ENCODE peak calls at places on chromosomes 2 and 18, in five cellular contexts. Z is A549, E is K562, X is GM12878, A is HepG2. R is an unnamed sample.

GRCh38 chr2:2892378-2892777 is 485.2 kb downstream of the EIPR1 start:
- DNase-seq in Z (no peak), E (no peak), X (no peak), A (no peak), R (no peak)

GRCh38 chr2:186256540-186256939 is 229.5 kb upstream of the ZC3H15 start:
- DNase-seq in Z (peak; percentile 50), E (no peak), X (peak; percentile 7), A (peak; percentile 57), R (peak; percentile 66)

GRCh38 chr18:75638597-75639467 is 211.3 kb upstream of the SMIM21 start:
- DNase-seq in Z (no peak), E (no peak), X (no peak), A (no peak), R (peak; percentile 49)

GRCh38 chr2:188285049-188285448 is 6.6 kb upstream of the GULP1 start:
- DNase-seq in Z (no peak), E (no peak), X (no peak), A (no peak), R (no peak)

GRCh38 chr2:233811087-233811486 is 33.0 kb downstream of the MROH2A start:
- DNase-seq in Z (no peak), E (no peak), X (no peak), A (no peak), R (no peak)

GRCh38 chr2:16481342-16481741 is 184.3 kb downstream of the CYRIA start:
- DNase-seq in Z (no peak), E (no peak), X (no peak), A (no peak), R (no peak)

GRCh38 chr2:888211-888801 is 62.3 kb upstream of the SNTG2 start:
- DNase-seq in Z (no peak), E (no peak), X (no peak), A (no peak), R (no peak)

GRCh38 chr2:14567561-14567960 is 65.0 kb upstream of the LRATD1 start:
- DNase-seq in Z (no peak), E (no peak), X (no peak), A (no peak), R (no peak)

GRCh38 chr2:66929632-66930385 is 467.3 kb upstream of the ETAA1 start:
- DNase-seq in Z (no peak), E (no peak), X (no peak), A (no peak), R (no peak)

GRCh38 chr2:12244070-12244469 is 472.7 kb upstream of the TRIB2 start:
- DNase-seq in Z (no peak), E (no peak), X (no peak), A (no peak), R (no peak)

GRCh38 chr2:20563833-20564232 is 87.1 kb downstream of the HS1BP3 start:
- DNase-seq in Z (no peak), E (no peak), X (no peak), A (no peak), R (no peak)

GRCh38 chr2:209125291-209125690 is 298.6 kb upstream of the MAP2 start:
- DNase-seq in Z (no peak), E (no peak), X (no peak), A (no peak), R (no peak)

GRCh38 chr2:168190590-168191336 is 56.6 kb downstream of the STK39 start:
- DNase-seq in Z (no peak), E (no peak), X (no peak), A (peak; percentile 99), R (peak; percentile 11)

GRCh38 chr2:33555681-33556080 is 43.4 kb downstream of the FAM98A start:
- DNase-seq in Z (no peak), E (no peak), X (no peak), A (no peak), R (no peak)

GRCh38 chr2:33550206-33550605 is 48.9 kb downstream of the FAM98A start:
- DNase-seq in Z (no peak), E (no peak), X (no peak), A (no peak), R (no peak)

GRCh38 chr2:33552758-33553461 is 46.2 kb downstream of the FAM98A start:
- DNase-seq in Z (peak; percentile 34), E (no peak), X (no peak), A (peak; percentile 73), R (no peak)
- TF ChIP-seq JUNB in Z (no peak), E (no peak), X (no peak), A (no peak), R (no peak)

GRCh38 chr2:69138793-69139510 is 126.0 kb downstream of the ANTXR1 start:
- DNase-seq in Z (peak; percentile 65), E (no peak), X (no peak), A (no peak), R (no peak)
- TF ChIP-seq JUNB in Z (peak; percentile 14), E (no peak), X (no peak), A (no peak), R (no peak)

GRCh38 chr2:109694190-109694589 is 80.0 kb downstream of the SOWAHC start:
- DNase-seq in Z (no peak), E (no peak), X (no peak), A (peak; percentile 54), R (peak; percentile 27)
- TF ChIP-seq JUNB in Z (no peak), E (no peak), X (no peak), A (no peak), R (no peak)

GRCh38 chr2:33782395-33783239 is 183.5 kb upstream of the FAM98A start:
- DNase-seq in Z (no peak), E (no peak), X (no peak), A (no peak), R (peak; percentile 52)

GRCh38 chr2:33788044-33788443 is 188.9 kb upstream of the FAM98A start:
- DNase-seq in Z (no peak), E (no peak), X (no peak), A (no peak), R (no peak)

GRCh38 chr2:33785201-33786106 is 186.4 kb upstream of the FAM98A start:
- DNase-seq in Z (no peak), E (no peak), X (peak; percentile 44), A (no peak), R (no peak)

GRCh38 chr2:33784488-33784887 is 185.4 kb upstream of the FAM98A start:
- DNase-seq in Z (no peak), E (no peak), X (no peak), A (no peak), R (no peak)

GRCh38 chr2:33786881-33787280 is 187.8 kb upstream of the FAM98A start:
- DNase-seq in Z (no peak), E (no peak), X (no peak), A (no peak), R (no peak)
- TF ChIP-seq JUNB in Z (no peak), E (no peak), X (no peak), A (no peak), R (no peak)

GRCh38 chr2:240922982-240923537 is 16.9 kb downstream of the CROCC2 start:
- DNase-seq in Z (peak; percentile 72), E (no peak), X (no peak), A (no peak), R (no peak)

GRCh38 chr2:240919786-240920782 is 13.9 kb downstream of the CROCC2 start:
- DNase-seq in Z (no peak), E (no peak), X (no peak), A (no peak), R (no peak)

GRCh38 chr2:240922234-240922981 is 16.3 kb downstream of the CROCC2 start:
- DNase-seq in Z (no peak), E (no peak), X (no peak), A (no peak), R (no peak)

GRCh38 chr2:240920783-240921231 is 14.7 kb downstream of the CROCC2 start:
- DNase-seq in Z (no peak), E (no peak), X (no peak), A (no peak), R (no peak)

GRCh38 chr2:240921319-240922233 is 15.4 kb downstream of the CROCC2 start:
- DNase-seq in Z (peak; percentile 58), E (no peak), X (no peak), A (no peak), R (no peak)
- TF ChIP-seq JUNB in Z (no peak), E (no peak), X (no peak), A (no peak), R (no peak)

DNA sequence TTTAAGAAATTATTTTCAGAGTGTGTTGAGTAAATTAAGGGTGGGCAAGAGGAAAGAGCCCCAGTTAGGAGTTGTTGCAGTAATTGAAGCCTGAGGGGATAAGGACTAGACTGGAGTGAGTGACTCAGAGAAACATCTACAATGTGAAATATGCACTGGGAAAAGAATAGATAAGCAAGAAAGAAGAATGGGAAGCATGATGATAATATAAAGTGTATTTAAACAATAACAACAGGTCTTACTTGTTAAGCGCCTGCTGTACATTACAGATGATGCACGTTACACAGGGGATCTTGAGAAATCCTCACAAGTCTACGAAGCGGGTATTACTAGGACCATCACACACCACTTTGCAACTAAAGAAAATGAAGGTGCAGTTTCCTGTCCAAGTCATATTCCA is 73.6 kb upstream of the STK17B start:
- DNase-seq in Z (no peak), E (no peak), X (no peak), A (no peak), R (no peak)
- TF ChIP-seq JUNB in Z (no peak), E (no peak), X (no peak), A (no peak), R (no peak)

R was measured in GM23338.